ENCODE peak calls at places on chromosomes 4 and X, in six cellular contexts. A is H1, P is HepG2, J is HCT116, K is K562, Z is GM12878. O is an unnamed sample.

GRCh38 chr4:151658959-151659593 is 101.7 kb downstream of the GATB start:
- DNase-seq in A (no peak), K (no peak), Z (no peak), P (no peak), J (no peak), O (no peak)

GRCh38 chrX:129769467-129770154 is 10.1 kb upstream of the SASH3 start:
- DNase-seq in A (no peak), J (no peak), K (no peak), P (no peak), Z (peak; percentile 73), O (no peak)

GRCh38 chr4:78529569-78530209 is 21.9 kb upstream of the ANXA3 start:
- DNase-seq in P (no peak), J (no peak), A (no peak), Z (no peak), K (no peak), O (no peak)

GRCh38 chr4:140239311-140239710 is 85.3 kb upstream of the MAML3 start:
- DNase-seq in P (no peak), K (no peak), J (no peak), Z (no peak), A (no peak), O (no peak)

GRCh38 chr4:7812191-7812860 is 127.3 kb downstream of the AFAP1 start:
- DNase-seq in Z (no peak), P (no peak), K (no peak), J (no peak), A (no peak), O (no peak)

GRCh38 chr4:119139822-119140252 is 4.2 kb downstream of the MYOZ2 start:
- DNase-seq in P (no peak), A (no peak), K (no peak), J (no peak), Z (no peak), O (no peak)

GRCh38 chrX:68895339-68896250 is 66.8 kb downstream of the EFNB1 start:
- DNase-seq in A (no peak), K (peak; percentile 11), P (peak; percentile 3), J (no peak), Z (no peak), O (no peak)

GRCh38 chr4:52196606-52197130 is 145.6 kb downstream of the SPATA18 start:
- DNase-seq in Z (no peak), J (no peak), A (no peak), K (no peak), P (no peak), O (no peak)

GRCh38 chrX:136147320-136147901 is at the start of gene FHL1:
- DNase-seq in K (peak; percentile 65), J (no peak), A (no peak), Z (no peak), P (no peak), O (no peak)

DNA sequence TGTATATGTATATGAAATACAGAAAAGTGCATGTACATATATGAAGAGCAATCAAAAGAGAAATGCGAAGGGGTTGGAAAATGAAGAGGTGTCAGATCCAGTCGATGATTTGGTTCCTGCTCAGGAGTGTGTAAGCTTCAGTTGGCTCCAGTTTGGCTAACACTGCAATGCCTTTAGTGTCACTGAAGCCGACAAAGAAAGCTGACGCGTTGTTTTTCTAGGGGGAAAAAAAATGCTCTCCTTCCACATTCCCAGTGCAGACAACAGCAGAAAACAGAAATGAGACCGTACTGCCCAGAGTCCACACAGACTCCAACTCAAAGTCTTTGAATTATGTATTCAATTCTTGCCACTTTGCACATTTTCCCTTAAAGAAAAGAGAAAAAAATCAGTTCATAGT is 154.3 kb downstream of the NHS start:
- DNase-seq in P (no peak), J (no peak), Z (no peak), A (no peak), K (no peak), O (no peak)
- TF ChIP-seq ZNF274 in P (no peak), J (no peak), Z (no peak), A (no peak), K (no peak), O (no peak)

DNA sequence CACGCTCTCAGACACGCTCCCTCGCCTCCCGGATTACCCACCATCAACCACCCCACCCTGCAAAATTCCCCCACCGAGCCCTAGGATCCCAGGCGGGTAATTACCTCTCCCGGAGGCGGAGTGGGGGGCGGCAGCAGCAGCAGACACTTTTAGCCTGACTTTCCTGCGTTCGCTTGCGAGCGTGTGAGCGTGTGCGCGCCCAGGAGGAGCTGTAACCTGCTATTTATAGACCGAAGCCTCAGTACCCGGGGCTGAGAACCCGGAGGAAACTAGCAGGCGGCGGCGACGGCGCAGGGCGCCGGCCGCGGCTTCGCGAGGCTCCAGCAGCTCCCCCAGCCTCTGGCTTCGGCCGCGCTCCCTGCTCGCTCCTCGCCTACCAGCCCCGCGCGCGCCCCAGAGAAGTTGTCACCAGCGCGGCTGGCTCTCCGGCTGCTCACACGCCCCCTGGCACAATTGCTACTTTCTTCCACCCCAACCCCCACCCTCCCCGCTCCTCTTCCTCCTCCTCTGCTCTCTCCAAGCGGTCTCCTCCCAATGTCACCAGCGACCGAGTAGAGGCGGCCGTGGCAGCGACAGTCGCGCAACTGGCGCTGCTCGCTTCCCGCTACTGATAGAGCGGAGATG is at the start of gene INPP4B:
- DNase-seq in P (no peak), Z (no peak), K (no peak), J (peak; percentile 13), A (no peak), O (no peak)
- TF ChIP-seq YY1 in P (no peak), Z (no peak), K (no peak), J (no peak), A (no peak), O (no peak)

GRCh38 chrX:150570512-150570911 is 2.1 kb downstream of the MTM1 start:
- DNase-seq in A (no peak), Z (no peak), K (no peak), J (no peak), P (peak; percentile 93), O (no peak)
- TF ChIP-seq ZNF274 in A (no peak), Z (no peak), K (no peak), J (no peak), P (no peak), O (no peak)

DNA sequence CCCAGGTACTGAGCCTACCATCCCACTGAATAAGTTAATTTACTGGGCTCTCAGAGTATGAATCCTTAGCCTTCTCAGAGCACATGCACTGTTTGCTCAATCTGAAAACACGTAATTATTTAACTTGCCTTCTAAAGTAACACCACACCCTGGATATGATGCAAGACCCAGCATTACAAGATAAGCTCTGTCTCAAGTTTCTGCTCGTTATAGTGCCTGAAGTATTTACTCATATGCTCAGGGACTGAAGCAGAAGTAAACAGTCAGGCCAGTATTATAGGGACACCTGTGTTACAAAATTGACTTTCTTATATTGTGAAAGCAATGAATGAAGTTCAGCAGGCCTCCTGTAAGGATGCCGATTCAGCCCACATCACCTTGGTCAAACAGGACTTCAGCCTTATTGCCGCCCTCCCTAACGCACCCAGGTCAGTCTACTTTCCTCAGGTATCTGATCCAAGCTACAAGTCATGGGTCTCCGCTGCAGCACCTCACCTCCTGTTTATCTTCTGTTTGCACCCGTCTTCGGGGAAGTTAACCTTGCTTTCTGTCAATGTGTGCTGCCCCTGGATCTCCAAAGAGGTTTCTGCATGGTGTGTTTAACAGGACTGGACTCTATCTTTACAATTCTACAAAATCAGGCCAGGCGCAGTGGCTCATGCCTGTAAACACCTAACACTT is 42.9 kb upstream of the KLF3 start:
- DNase-seq in Z (no peak), K (peak; percentile 71), J (peak; percentile 29), P (peak; percentile 44), A (no peak), O (no peak)
- TF ChIP-seq YY1 in Z (no peak), K (no peak), J (no peak), P (no peak), A (no peak), O (no peak)

DNA sequence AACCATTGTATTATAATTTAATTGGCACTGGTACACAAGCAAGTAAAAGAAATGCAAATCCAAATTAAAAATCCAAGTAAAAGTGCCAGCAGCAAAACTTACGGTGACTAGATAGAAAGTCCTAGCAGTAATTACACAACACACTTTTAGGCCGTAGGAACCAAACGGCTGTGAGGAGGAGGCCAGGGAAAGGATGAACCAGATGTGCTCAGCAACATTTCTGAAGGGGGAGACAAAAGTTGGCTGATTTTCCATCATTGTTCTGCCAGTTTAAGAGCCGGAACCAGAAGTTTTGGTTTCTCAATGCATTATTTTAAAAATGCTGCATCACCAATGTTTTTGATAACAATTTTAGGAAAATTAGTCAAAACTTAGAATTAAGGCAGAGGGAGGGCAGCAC is 68.7 kb upstream of the ENPP6 start:
- DNase-seq in K (no peak), Z (no peak), A (no peak), P (no peak), J (no peak), O (no peak)
- TF ChIP-seq ZNF274 in K (no peak), Z (no peak), A (no peak), P (no peak), J (no peak), O (no peak)

DNA sequence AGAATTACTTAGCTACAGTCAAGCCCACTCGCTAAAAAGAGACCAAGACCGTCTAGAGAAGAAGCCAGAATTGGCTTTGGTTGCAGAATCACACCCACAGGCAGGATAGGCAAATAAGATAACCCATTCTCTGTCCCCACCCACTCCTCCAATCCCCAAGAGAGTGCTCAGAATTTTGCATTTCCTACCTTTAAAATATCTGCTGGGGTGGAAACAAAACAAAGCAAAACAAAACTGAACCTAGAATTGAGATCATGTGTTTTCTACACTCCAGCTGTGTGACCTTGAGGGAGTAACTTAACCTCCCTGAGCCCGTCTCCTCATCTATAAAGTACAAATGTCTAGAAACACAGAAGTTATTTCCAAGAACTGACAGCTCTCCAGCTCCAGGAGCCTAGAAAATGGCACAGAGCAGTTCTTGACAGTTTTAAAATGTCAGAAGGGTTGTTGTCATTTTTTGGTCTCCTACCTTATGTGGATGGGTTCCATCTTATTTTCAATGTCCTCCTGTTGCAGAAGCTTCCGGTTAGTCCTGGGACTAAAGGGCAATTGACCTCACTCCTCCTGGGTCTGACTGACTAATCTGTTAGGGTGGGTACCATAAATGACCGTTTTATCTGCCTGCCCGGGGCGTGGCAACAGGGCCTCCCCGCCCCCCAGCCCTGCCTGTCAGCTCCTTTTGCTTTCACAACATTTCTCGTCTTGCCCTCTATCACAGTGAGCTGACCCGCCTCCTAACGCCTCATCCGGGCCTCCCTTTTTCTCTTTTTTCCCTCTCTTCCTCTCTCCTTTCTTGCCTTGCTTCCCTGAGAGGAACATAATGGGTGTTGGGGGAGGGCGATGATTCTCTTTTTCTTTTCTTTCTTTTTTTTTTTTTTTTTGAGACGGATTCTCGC is 114.0 kb downstream of the RBM47 start:
- DNase-seq in J (no peak), P (peak; percentile 64), A (no peak), K (peak; percentile 87), Z (peak; percentile 95), O (no peak)
- TF ChIP-seq YY1 in J (no peak), P (no peak), A (no peak), K (no peak), Z (no peak), O (no peak)

DNA sequence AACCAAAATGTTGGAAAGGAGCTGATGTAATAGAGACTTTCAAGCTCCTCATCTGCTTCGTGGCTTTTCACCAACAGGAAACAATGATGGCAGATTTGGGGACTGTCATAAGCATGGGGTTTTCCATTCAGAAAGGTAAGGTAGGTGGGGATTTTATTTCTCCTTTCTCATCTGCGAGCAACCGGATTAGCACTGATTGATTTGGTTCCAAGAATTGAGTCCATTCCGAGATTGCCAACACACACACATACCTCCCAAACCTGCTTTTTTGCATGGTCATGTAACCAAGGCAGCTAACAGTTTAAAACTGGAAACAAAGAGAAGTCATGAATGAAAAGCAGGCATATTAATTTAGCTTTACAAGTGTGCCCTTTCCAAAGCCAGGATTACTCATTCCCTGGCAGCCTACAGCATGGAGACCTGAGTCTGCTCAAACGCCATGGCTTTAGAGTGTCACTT is 63.0 kb upstream of the LNX1 start:
- DNase-seq in A (no peak), J (no peak), P (no peak), Z (peak; percentile 58), K (no peak), O (no peak)
- TF ChIP-seq ZNF274 in A (no peak), J (no peak), P (no peak), Z (no peak), K (no peak), O (no peak)

O was measured in NT2/D1.